ENCODE peak calls at places on chromosomes 6 and 20, in seven cellular contexts. T is hepatocyte; S is H7; C is effector memory CD8-positive, alpha-beta T cell; O is NCI-H1105 treated with DMSO at 0.1 percent for 48 hours; R is fibroblast of lung; V is posterior cingulate gyrus. F is an unnamed sample.

GRCh38 chr6:139323511-139324445 is 32.0 kb upstream of the TXLNB start:
- DNase-seq in T (peak; percentile 51), S (peak; percentile 54), C (peak; percentile 79), O (no peak), R (peak; percentile 79), V (no peak), F (no peak)

GRCh38 chr6:75275067-75275466 is 9.5 kb downstream of the TMEM30A start:
- DNase-seq in T (no peak), S (no peak), C (no peak), O (no peak), R (peak; percentile 96), V (no peak), F (peak; percentile 30)

GRCh38 chr20:25025091-25025861 is 32.7 kb downstream of the ACSS1 start:
- DNase-seq in T (no peak), S (no peak), C (no peak), O (no peak), R (no peak), V (peak; percentile 5), F (no peak)

GRCh38 chr20:42494290-42494689 is 695.4 kb downstream of the PTPRT start:
- DNase-seq in T (no peak), S (no peak), C (no peak), O (no peak), R (no peak), V (no peak), F (no peak)

GRCh38 chr6:34524989-34525388 is 31.1 kb downstream of the SPDEF start:
- DNase-seq in T (no peak), S (no peak), C (no peak), O (no peak), R (no peak), V (no peak), F (no peak)

GRCh38 chr20:63258826-63259225 is 4.6 kb upstream of the NKAIN4 start:
- DNase-seq in T (peak; percentile 74), S (no peak), C (no peak), O (no peak), R (peak; percentile 31), V (no peak), F (no peak)

GRCh38 chr6:82397962-82398692 is 34.5 kb downstream of the TPBG start:
- DNase-seq in T (no peak), S (no peak), C (no peak), O (no peak), R (peak; percentile 86), V (no peak), F (no peak)

GRCh38 chr6:167933290-167933689 is 64.2 kb upstream of the KIF25 start:
- DNase-seq in T (no peak), S (no peak), C (no peak), O (no peak), R (no peak), V (no peak), F (no peak)

GRCh38 chr6:43181942-43182860 is at the start of gene CUL9:
- DNase-seq in T (peak; percentile 91), S (peak; percentile 94), C (peak; percentile 72), O (peak; percentile 84), R (peak; percentile 68), V (peak; percentile 87), F (peak; percentile 79)

GRCh38 chr6:144248003-144248402 is 37.1 kb upstream of the UTRN start:
- DNase-seq in T (no peak), S (no peak), C (no peak), O (no peak), R (peak; percentile 50), V (no peak), F (no peak)

GRCh38 chr6:121932071-121933009 is 467.1 kb upstream of the HSF2 start:
- DNase-seq in T (peak; percentile 58), S (peak; percentile 53), C (no peak), O (no peak), R (peak; percentile 92), V (no peak), F (peak; percentile 82)

GRCh38 chr6:39892490-39893129 is 41.7 kb downstream of the MOCS1 start:
- DNase-seq in T (peak; percentile 81), S (peak; percentile 89), C (no peak), O (peak; percentile 54), R (peak; percentile 54), V (peak; percentile 81), F (peak; percentile 17)

GRCh38 chr6:16762547-16763477 is 1.6 kb upstream of the ATXN1 start:
- DNase-seq in T (peak; percentile 74), S (peak; percentile 58), C (peak; percentile 68), O (peak; percentile 67), R (peak; percentile 94), V (no peak), F (peak; percentile 31)

GRCh38 chr20:63641792-63642517 is 11.3 kb downstream of the STMN3 start:
- DNase-seq in T (peak; percentile 95), S (peak; percentile 98), C (peak; percentile 95), O (peak; percentile 89), R (peak; percentile 68), V (peak; percentile 81), F (no peak)

GRCh38 chr6:119119989-119120388 is 41.5 kb upstream of the FAM184A start:
- DNase-seq in T (no peak), S (no peak), C (no peak), O (no peak), R (peak; percentile 77), V (no peak), F (peak; percentile 13)

GRCh38 chr6:15921243-15921642 is 207.6 kb upstream of the MYLIP start:
- DNase-seq in T (no peak), S (no peak), C (no peak), O (no peak), R (no peak), V (no peak), F (no peak)

GRCh38 chr6:35230950-35231349 is 17.2 kb downstream of the SCUBE3 start:
- DNase-seq in T (no peak), S (no peak), C (no peak), O (no peak), R (no peak), V (peak; percentile 38), F (peak; percentile 38)

GRCh38 chr6:81749704-81750103 is 2.8 kb downstream of the TENT5A start:
- DNase-seq in T (no peak), S (no peak), C (no peak), O (peak; percentile 78), R (peak; percentile 39), V (no peak), F (no peak)

GRCh38 chr6:92460133-92460532 is 959.2 kb downstream of the EPHA7 start:
- DNase-seq in T (no peak), S (no peak), C (no peak), O (no peak), R (no peak), V (no peak), F (no peak)

GRCh38 chr6:40930555-40930954 is 108.5 kb downstream of the UNC5CL start:
- DNase-seq in T (peak; percentile 63), S (no peak), C (no peak), O (no peak), R (no peak), V (no peak), F (no peak)

GRCh38 chr6:145848555-145848954 is 34.0 kb upstream of the FBXO30 start:
- DNase-seq in T (no peak), S (no peak), C (no peak), O (no peak), R (no peak), V (no peak), F (no peak)

GRCh38 chr6:35048031-35048613 is 93.0 kb downstream of the TCP11 start:
- DNase-seq in T (peak; percentile 32), S (peak; percentile 67), C (no peak), O (no peak), R (peak; percentile 28), V (peak; percentile 73), F (no peak)

GRCh38 chr6:165056292-165056691 is 253.1 kb downstream of the C6orf118 start:
- DNase-seq in T (no peak), S (no peak), C (no peak), O (no peak), R (no peak), V (no peak), F (no peak)

GRCh38 chr20:33012327-33013189 is 5.1 kb downstream of the BPIFB2 start:
- DNase-seq in T (no peak), S (no peak), C (no peak), O (no peak), R (no peak), V (no peak), F (no peak)

GRCh38 chr6:138275976-138276375 is 57.7 kb upstream of the PBOV1 start:
- DNase-seq in T (no peak), S (peak; percentile 38), C (no peak), O (no peak), R (no peak), V (no peak), F (no peak)

GRCh38 chr20:62716198-62716940 is 7.7 kb downstream of the NTSR1 start:
- DNase-seq in T (no peak), S (no peak), C (peak; percentile 43), O (no peak), R (peak; percentile 26), V (no peak), F (peak; percentile 27)

GRCh38 chr6:90811596-90812226 is 224.8 kb upstream of the MAP3K7 start:
- DNase-seq in T (peak; percentile 19), S (no peak), C (no peak), O (peak; percentile 95), R (no peak), V (no peak), F (no peak)